ENCODE peak calls at places on chromosomes 6 and 20, in four cellular contexts. R, M, O and U are unnamed samples.

GRCh38 chr6:107822154-107823046 is 1.7 kb downstream of the SCML4 start:
- DNase-seq in R (peak; percentile 58), M (no peak), O (peak; percentile 80), U (no peak)

GRCh38 chr20:58471835-58472164 is 43.4 kb downstream of the APCDD1L start:
- DNase-seq in R (no peak), M (no peak), O (no peak), U (no peak)

GRCh38 chr6:67131827-67132226 is 1424.8 kb upstream of the EYS start:
- DNase-seq in R (no peak), M (peak; percentile 55), O (no peak), U (no peak)

GRCh38 chr6:107999341-107999740 is 41.3 kb upstream of the SEC63 start:
- DNase-seq in R (no peak), M (no peak), O (no peak), U (no peak)

GRCh38 chr6:108518714-108519576 is 41.8 kb upstream of the FOXO3 start:
- DNase-seq in R (no peak), M (no peak), O (no peak), U (peak; percentile 60)

GRCh38 chr6:39416728-39417127 is 94.2 kb upstream of the KCNK16 start:
- DNase-seq in R (no peak), M (peak; percentile 44), O (no peak), U (peak; percentile 90)

GRCh38 chr6:151149788-151150187 is 90.0 kb upstream of the AKAP12 start:
- DNase-seq in R (no peak), M (no peak), O (no peak), U (no peak)

GRCh38 chr20:1474817-1475603 is 8.4 kb upstream of the NSFL1C start:
- DNase-seq in R (no peak), M (no peak), O (no peak), U (peak; percentile 79)

GRCh38 chr6:53464942-53465460 is 79.9 kb downstream of the GCLC start:
- DNase-seq in R (no peak), M (peak; percentile 78), O (no peak), U (no peak)

GRCh38 chr6:101806241-101806640 is 412.7 kb downstream of the GRIK2 start:
- DNase-seq in R (no peak), M (no peak), O (no peak), U (no peak)

GRCh38 chr20:62578294-62578897 is 63.9 kb upstream of the SLCO4A1 start:
- DNase-seq in R (no peak), M (no peak), O (no peak), U (peak; percentile 29)

GRCh38 chr6:3102875-3103274 is 15.6 kb upstream of the BPHL start:
- DNase-seq in R (no peak), M (no peak), O (no peak), U (no peak)

GRCh38 chr20:53942121-53942816 is 128.1 kb downstream of the BCAS1 start:
- DNase-seq in R (no peak), M (no peak), O (no peak), U (peak; percentile 94)

GRCh38 chr20:45436732-45437485 is 21.0 kb downstream of the PIGT start:
- DNase-seq in R (peak; percentile 92), M (peak; percentile 89), O (peak; percentile 95), U (peak; percentile 80)

GRCh38 chr6:20763311-20763710 is 229.1 kb downstream of the CDKAL1 start:
- DNase-seq in R (no peak), M (no peak), O (no peak), U (no peak)

GRCh38 chr6:75579951-75580350 is 21.7 kb upstream of the SENP6 start:
- DNase-seq in R (no peak), M (no peak), O (no peak), U (no peak)

GRCh38 chr20:19462491-19462890 is 250.0 kb downstream of the SLC24A3 start:
- DNase-seq in R (no peak), M (no peak), O (no peak), U (no peak)

GRCh38 chr6:40936810-40937209 is 102.2 kb downstream of the UNC5CL start:
- DNase-seq in R (no peak), M (no peak), O (no peak), U (no peak)

GRCh38 chr6:119328866-119329806 is 20.4 kb downstream of the MAN1A1 start:
- DNase-seq in R (no peak), M (no peak), O (no peak), U (no peak)

GRCh38 chr6:22353036-22353560 is 56.3 kb upstream of the PRL start:
- DNase-seq in R (no peak), M (no peak), O (no peak), U (no peak)

GRCh38 chr6:26657268-26657667 is 2.3 kb downstream of the ZNF322 start:
- DNase-seq in R (no peak), M (no peak), O (no peak), U (no peak)

GRCh38 chr6:1614767-1615650 is 5.3 kb downstream of the FOXC1 start:
- DNase-seq in R (no peak), M (peak; percentile 37), O (peak; percentile 62), U (peak; percentile 75)

GRCh38 chr6:137776786-137777185 is 90.3 kb upstream of the TNFAIP3 start:
- DNase-seq in R (no peak), M (no peak), O (no peak), U (no peak)

GRCh38 chr6:160431231-160431630 is 83.1 kb downstream of the SLC22A3 start:
- DNase-seq in R (no peak), M (no peak), O (no peak), U (no peak)

GRCh38 chr6:34239240-34239825 is 2.7 kb downstream of the HMGA1 start:
- DNase-seq in R (no peak), M (no peak), O (peak; percentile 56), U (peak; percentile 36)

GRCh38 chr20:57473246-57474042 is 51.5 kb downstream of the CTCFL start:
- DNase-seq in R (peak; percentile 33), M (peak; percentile 23), O (peak; percentile 63), U (no peak)

GRCh38 chr6:64831680-64832079 is 875.3 kb downstream of the EYS start:
- DNase-seq in R (no peak), M (no peak), O (no peak), U (peak; percentile 21)

GRCh38 chr6:52603000-52603795 is 26.3 kb upstream of the TRAM2 start:
- DNase-seq in R (no peak), M (no peak), O (no peak), U (no peak)

GRCh38 chr6:169141706-169142705 is 111.6 kb downstream of the THBS2 start:
- DNase-seq in R (no peak), M (peak; percentile 68), O (no peak), U (no peak)

GRCh38 chr20:354298-354977 is 7.5 kb downstream of the NRSN2 start:
- DNase-seq in R (peak; percentile 80), M (peak; percentile 61), O (peak; percentile 92), U (peak; percentile 84)

GRCh38 chr20:41304413-41305079 is 13.0 kb downstream of the ZHX3 start:
- DNase-seq in R (no peak), M (no peak), O (no peak), U (no peak)

GRCh38 chr6:151721671-151722070 is 85.8 kb upstream of the ESR1 start:
- DNase-seq in R (no peak), M (no peak), O (no peak), U (no peak)

GRCh38 chr6:2063547-2063946 is 181.9 kb downstream of the GMDS start:
- DNase-seq in R (no peak), M (no peak), O (no peak), U (no peak)

GRCh38 chr6:11977193-11977592 is 34.9 kb upstream of the HIVEP1 start:
- DNase-seq in R (no peak), M (no peak), O (no peak), U (no peak)

GRCh38 chr6:108707328-108707976 is 140.8 kb upstream of the ARMC2 start:
- DNase-seq in R (no peak), M (no peak), O (no peak), U (no peak)